ENCODE peak calls at places on chromosomes 4 and X, in nine cellular contexts. M is stimulated activated CD8-positive, alpha-beta memory T cell treated with anti-CD3 and anti-CD28 coated beads, Interleukin-15, amount 100 ng/mL, for 24 hours; Z is AML-193; C is iPS-NIHi11; D is hippocampal formation; B is LoVo; E is NCI-H1105 treated with DMSO at 0.1 percent for 48 hours; J is GM23248; V is GM23338. R is an unnamed sample.

GRCh38 chrX:20432746-20433374 is 166.2 kb upstream of the RPS6KA3 start:
- DNase-seq in M (no peak), Z (no peak), C (no peak), D (no peak), B (no peak), E (no peak), J (no peak), V (no peak), R (no peak)

GRCh38 chr4:87036713-87037112 is 101.9 kb downstream of the AFF1 start:
- DNase-seq in M (no peak), Z (no peak), C (no peak), D (no peak), B (no peak), E (no peak), J (no peak), V (no peak), R (no peak)

GRCh38 chr4:16641971-16642370 is 256.5 kb downstream of the LDB2 start:
- DNase-seq in M (no peak), Z (no peak), C (no peak), D (no peak), B (no peak), E (no peak), J (peak), V (no peak), R (no peak)

GRCh38 chrX:133365886-133366611 is 49.2 kb downstream of the GPC4 start:
- DNase-seq in M (no peak), Z (no peak), C (no peak), D (no peak), B (no peak), E (no peak), J (peak), V (no peak), R (no peak)

GRCh38 chrX:82370978-82371646 is 1137.0 kb upstream of the POU3F4 start:
- DNase-seq in M (no peak), Z (no peak), C (no peak), D (no peak), B (no peak), E (no peak), J (no peak), V (no peak), R (no peak)

GRCh38 chrX:117854806-117855205 is 261.8 kb downstream of the KLHL13 start:
- DNase-seq in M (no peak), Z (no peak), C (no peak), D (no peak), B (no peak), E (no peak), J (no peak), V (no peak), R (no peak)

GRCh38 chrX:87813566-87813965 is 296.0 kb downstream of the KLHL4 start:
- DNase-seq in M (no peak), Z (no peak), C (no peak), D (no peak), B (no peak), E (no peak), J (no peak), V (no peak), R (no peak)

GRCh38 chr4:79576480-79576803 is 168.4 kb upstream of the GK2 start:
- DNase-seq in M (no peak), Z (peak), C (peak), D (peak), B (peak), E (peak), J (peak), V (peak), R (peak)

GRCh38 chr4:17166954-17167353 is 268.5 kb upstream of the LDB2 start:
- DNase-seq in M (no peak), Z (no peak), C (no peak), D (no peak), B (no peak), E (no peak), J (peak), V (no peak), R (no peak)

GRCh38 chrX:139202742-139203410 is 327.7 kb upstream of the F9 start:
- DNase-seq in M (no peak), Z (no peak), C (no peak), D (no peak), B (no peak), E (no peak), J (peak), V (peak), R (peak)

GRCh38 chr4:3677671-3678070 is 88.5 kb upstream of the ADRA2C start:
- DNase-seq in M (no peak), Z (peak), C (no peak), D (no peak), B (no peak), E (no peak), J (peak), V (no peak), R (no peak)

GRCh38 chrX:97806238-97806637 is 922.5 kb downstream of the RPA4 start:
- DNase-seq in M (no peak), Z (no peak), C (no peak), D (no peak), B (no peak), E (no peak), J (peak), V (no peak), R (no peak)

GRCh38 chr4:6924361-6924779 is 14.7 kb downstream of the TBC1D14 start:
- DNase-seq in M (no peak), Z (no peak), C (no peak), D (no peak), B (no peak), E (no peak), J (no peak), V (no peak), R (no peak)

GRCh38 chrX:26511621-26512363 is 295.8 kb downstream of the MAGEB5 start:
- DNase-seq in M (no peak), Z (peak), C (no peak), D (no peak), B (no peak), E (peak), J (no peak), V (no peak), R (no peak)

GRCh38 chrX:53481816-53482485 is 47.8 kb upstream of the HSD17B10 start:
- DNase-seq in M (no peak), Z (peak), C (peak), D (no peak), B (peak), E (peak), J (peak), V (peak), R (peak)

GRCh38 chrX:71254092-71254941 is at the start of gene ZMYM3:
- DNase-seq in M (peak), Z (peak), C (peak), D (peak), B (peak), E (peak), J (peak), V (peak), R (peak)

GRCh38 chr4:38791005-38791404 is 8.2 kb upstream of the TLR10 start:
- DNase-seq in M (no peak), Z (peak), C (no peak), D (no peak), B (no peak), E (no peak), J (no peak), V (no peak), R (no peak)

GRCh38 chr4:174216935-174217272 is 66.6 kb downstream of the FBXO8 start:
- DNase-seq in M (no peak), Z (no peak), C (no peak), D (no peak), B (no peak), E (no peak), J (no peak), V (peak), R (no peak)

GRCh38 chr4:10096201-10096975 is 20.2 kb downstream of the WDR1 start:
- DNase-seq in M (no peak), Z (peak), C (no peak), D (no peak), B (peak), E (no peak), J (peak), V (no peak), R (no peak)

GRCh38 chrX:19804168-19804567 is 83.2 kb downstream of the SH3KBP1 start:
- DNase-seq in M (no peak), Z (no peak), C (no peak), D (no peak), B (no peak), E (no peak), J (peak), V (no peak), R (no peak)

GRCh38 chr4:88880001-88880400 is 177.0 kb downstream of the FAM13A start:
- DNase-seq in M (no peak), Z (no peak), C (no peak), D (no peak), B (no peak), E (no peak), J (no peak), V (no peak), R (no peak)

R was measured in D341Med.